ENCODE peak calls at places on chromosomes 1 and 21, in six cellular contexts. M, S, T, F, Q and O are unnamed samples.

GRCh38 chr1:156900896-156901589 is 7.5 kb downstream of the PEAR1 start:
- DNase-seq in S (no peak), M (no peak), Q (no peak), F (no peak), T (no peak), O (no peak)

GRCh38 chr1:31785020-31785946 is 21.1 kb upstream of the ADGRB2 start:
- DNase-seq in F (peak; percentile 74), S (no peak), M (no peak), Q (no peak), T (no peak), O (no peak)

GRCh38 chr1:12466816-12467215 is 151.2 kb downstream of the DHRS3 start:
- DNase-seq in M (no peak), F (no peak), T (no peak), S (no peak), Q (no peak), O (no peak)

GRCh38 chr1:84267476-84267875 is 34.0 kb upstream of the SAMD13 start:
- DNase-seq in Q (no peak), M (no peak), S (no peak), F (no peak), T (no peak), O (no peak)

GRCh38 chr1:33791251-33791650 is 72.6 kb upstream of the HMGB4 start:
- DNase-seq in S (no peak), M (no peak), Q (no peak), F (no peak), T (no peak), O (no peak)

GRCh38 chr21:41630249-41630648 is 122.3 kb upstream of the TMPRSS2 start:
- DNase-seq in M (peak; percentile 100), T (peak; percentile 18), S (peak; percentile 98), F (no peak), Q (no peak), O (no peak)

GRCh38 chr1:3399732-3400131 is 54.7 kb upstream of the ARHGEF16 start:
- DNase-seq in M (no peak), F (no peak), S (no peak), T (no peak), Q (no peak), O (no peak)

GRCh38 chr1:173052681-173053196 is 2.0 kb upstream of the TNFSF18 start:
- DNase-seq in T (no peak), S (no peak), F (no peak), Q (no peak), M (no peak), O (no peak)

GRCh38 chr1:230317823-230318819 is 108.0 kb downstream of the PGBD5 start:
- DNase-seq in T (peak; percentile 53), M (no peak), S (no peak), F (peak; percentile 37), Q (no peak), O (peak; percentile 50)

GRCh38 chr21:14119038-14119437 is 91.7 kb downstream of the LIPI start:
- DNase-seq in T (peak; percentile 40), F (no peak), S (peak; percentile 30), Q (no peak), M (peak; percentile 1), O (no peak)

GRCh38 chr1:87648720-87649119 is 320.0 kb downstream of the LMO4 start:
- DNase-seq in S (no peak), F (no peak), Q (no peak), M (no peak), T (no peak), O (no peak)

GRCh38 chr1:233394860-233395717 is 67.6 kb downstream of the MAP3K21 start:
- DNase-seq in M (peak; percentile 50), F (peak; percentile 52), S (peak; percentile 70), T (peak; percentile 65), Q (no peak), O (peak; percentile 33)

GRCh38 chr21:45542242-45542666 is at the start of gene SLC19A1:
- DNase-seq in T (peak; percentile 89), S (peak; percentile 48), F (peak; percentile 99), M (peak; percentile 48), Q (no peak), O (no peak)

GRCh38 chr1:38088366-38088765 is 41.8 kb upstream of the POU3F1 start:
- DNase-seq in Q (no peak), S (peak; percentile 11), T (peak; percentile 40), M (no peak), F (no peak), O (peak; percentile 54)

GRCh38 chr1:67211589-67212563 is 45.6 kb downstream of the IL23R start:
- DNase-seq in S (peak; percentile 20), Q (no peak), M (peak; percentile 34), T (peak; percentile 65), F (no peak), O (peak; percentile 13)

DNA sequence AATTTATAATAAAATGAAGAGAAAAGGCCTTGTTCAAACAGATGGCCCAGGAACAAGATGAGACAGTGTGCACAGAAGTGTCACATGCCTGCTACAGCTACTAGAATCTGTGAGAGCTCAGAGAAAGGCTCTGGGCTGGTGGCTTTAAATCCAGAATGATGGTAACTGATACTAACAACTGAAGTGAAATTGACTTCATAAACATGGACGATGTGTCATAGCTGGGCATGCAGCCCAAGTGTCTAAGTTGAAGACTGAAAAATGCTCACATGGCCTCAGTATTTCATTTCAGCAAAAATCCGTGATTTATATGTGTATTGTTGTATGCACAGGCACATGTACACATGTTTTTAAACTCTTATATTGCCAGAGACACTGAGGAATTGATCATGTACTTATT is 208.3 kb upstream of the RUNX1 start:
- DNase-seq in S (peak; percentile 60), M (peak; percentile 96), F (no peak), T (peak; percentile 29), Q (no peak), O (no peak)
- TF ChIP-seq SMC3 in S (no peak), M (no peak), F (no peak), T (no peak), Q (no peak), O (no peak)

GRCh38 chr21:29121759-29122158 is 8.7 kb upstream of the MAP3K7CL start:
- DNase-seq in S (no peak), F (no peak), Q (peak; percentile 66), T (no peak), M (no peak), O (no peak)
- TF ChIP-seq SMC3 in S (no peak), F (no peak), Q (no peak), T (no peak), M (no peak), O (no peak)

GRCh38 chr1:111030590-111030989 is 66.9 kb upstream of the LRIF1 start:
- DNase-seq in T (peak; percentile 83), S (peak; percentile 61), M (peak; percentile 60), F (peak; percentile 24), Q (peak; percentile 45), O (peak; percentile 65)
- TF ChIP-seq SMC3 in T (peak; percentile 44), S (no peak), M (peak; percentile 31), F (no peak), Q (peak; percentile 58), O (peak; percentile 63)

DNA sequence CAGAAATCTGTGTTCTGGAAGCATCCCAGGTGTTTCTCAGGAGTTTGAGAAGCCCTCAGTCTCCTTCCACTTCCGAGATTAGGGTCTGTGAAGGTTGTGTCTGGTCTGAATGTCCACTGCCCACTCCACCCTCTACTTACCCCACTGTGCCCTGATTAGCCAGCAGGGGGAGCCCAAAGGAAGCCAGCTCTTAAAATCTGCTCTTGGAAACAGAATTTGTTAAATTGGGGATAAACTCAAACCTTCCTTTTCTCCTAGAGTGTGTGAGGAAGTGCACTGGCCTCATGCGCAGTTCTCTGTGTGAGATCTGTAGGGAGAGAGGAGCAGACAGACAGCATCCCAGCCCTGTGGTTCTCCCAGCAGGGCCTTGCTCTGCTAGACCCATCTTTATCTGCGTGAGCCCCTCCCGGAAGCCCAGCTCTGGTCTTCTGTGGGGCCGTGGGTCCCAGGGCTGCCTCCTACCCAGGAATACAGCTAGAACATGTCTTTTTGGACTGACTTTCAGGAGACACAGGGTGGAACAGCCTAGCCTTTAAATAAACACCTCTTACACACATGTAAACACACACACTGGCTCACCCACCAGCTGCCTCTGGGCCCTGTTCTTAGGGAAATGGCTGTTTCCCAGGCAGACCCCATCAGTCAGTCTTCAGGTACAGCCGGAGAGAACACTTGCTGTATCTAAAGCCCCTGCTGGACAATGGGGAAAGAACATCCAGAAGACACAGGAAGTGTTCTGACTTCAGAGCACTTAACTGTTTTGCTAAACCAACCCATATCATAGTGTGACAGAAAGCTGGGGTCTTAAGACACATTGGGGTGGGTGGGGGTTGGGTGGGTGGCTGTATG is 52.2 kb downstream of the SMYD2 start:
- DNase-seq in S (peak; percentile 39), F (peak; percentile 72), T (peak; percentile 62), M (peak; percentile 65), Q (no peak), O (peak; percentile 23)
- TF ChIP-seq SMC3 in S (peak; percentile 94), F (peak; percentile 92), T (peak; percentile 67), M (peak; percentile 88), Q (peak; percentile 81), O (peak; percentile 57)